ENCODE peak calls at places on chromosomes 5 and 9, in nine cellular contexts. W is testis, T is cardiac fibroblast, F is brain microvascular endothelial cell, E is heart right ventricle, B is fibroblast of pulmonary artery, Y is BE2C, O is NT2/D1, N is endodermal cell. V is an unnamed sample.

GRCh38 chr9:34513567-34514214 is 9.1 kb downstream of the ENHO start:
- DNase-seq in W (peak; percentile 77), T (peak; percentile 39), F (no peak), E (no peak), B (peak; percentile 8), Y (peak; percentile 58), O (peak; percentile 85), N (peak; percentile 88), V (peak; percentile 91)

GRCh38 chr5:159877894-159878448 is 38.3 kb upstream of the ADRA1B start:
- DNase-seq in W (peak; percentile 74), T (peak; percentile 89), F (no peak), E (peak; percentile 51), B (peak; percentile 80), Y (no peak), O (no peak), N (peak; percentile 46), V (no peak)

GRCh38 chr9:101527066-101527465 is 6.6 kb upstream of the RNF20 start:
- DNase-seq in W (no peak), T (no peak), F (peak; percentile 25), E (no peak), B (no peak), Y (no peak), O (no peak), N (no peak), V (no peak)

GRCh38 chr5:116300016-116300601 is 215.3 kb downstream of the COMMD10 start:
- DNase-seq in W (no peak), T (no peak), F (no peak), E (no peak), B (peak; percentile 26), Y (no peak), O (no peak), N (no peak), V (no peak)

GRCh38 chr5:41268894-41269293 is 55.6 kb upstream of the C6 start:
- DNase-seq in W (no peak), T (no peak), F (no peak), E (no peak), B (no peak), Y (no peak), O (no peak), N (no peak), V (no peak)

GRCh38 chr9:111482656-111483418 is 1.3 kb downstream of the ECPAS start:
- DNase-seq in W (peak; percentile 89), T (peak; percentile 74), F (peak; percentile 55), E (peak; percentile 75), B (peak; percentile 62), Y (peak; percentile 61), O (peak; percentile 46), N (peak; percentile 91), V (peak; percentile 48)

GRCh38 chr5:136446565-136446964 is 81.2 kb upstream of the TRPC7 start:
- DNase-seq in W (no peak), T (no peak), F (no peak), E (no peak), B (no peak), Y (no peak), O (no peak), N (no peak), V (peak; percentile 8)

GRCh38 chr9:133991964-133992779 is at the start of gene VAV2:
- DNase-seq in W (peak; percentile 50), T (peak; percentile 69), F (no peak), E (peak; percentile 75), B (peak; percentile 54), Y (peak; percentile 72), O (no peak), N (peak; percentile 83), V (peak; percentile 68)

GRCh38 chr5:172816887-172817418 is 17.1 kb upstream of the ERGIC1 start:
- DNase-seq in W (no peak), T (peak; percentile 52), F (peak; percentile 89), E (no peak), B (peak; percentile 65), Y (peak; percentile 26), O (no peak), N (peak; percentile 48), V (no peak)

GRCh38 chr5:147887026-147887627 is 8.6 kb downstream of the SCGB3A2 start:
- DNase-seq in W (peak; percentile 16), T (peak; percentile 46), F (peak; percentile 27), E (no peak), B (peak; percentile 63), Y (peak; percentile 23), O (peak; percentile 20), N (peak; percentile 63), V (peak; percentile 29)

GRCh38 chr9:21684831-21685362 is 117.5 kb upstream of the MTAP start:
- DNase-seq in W (no peak), T (peak; percentile 62), F (peak; percentile 79), E (no peak), B (peak; percentile 79), Y (no peak), O (no peak), N (no peak), V (no peak)

GRCh38 chr5:141382469-141383294 is at the start of gene PCDHGA7:
- DNase-seq in W (no peak), T (peak; percentile 48), F (peak; percentile 32), E (no peak), B (peak; percentile 70), Y (no peak), O (no peak), N (no peak), V (no peak)

GRCh38 chr9:24413651-24414050 is 132.0 kb downstream of the IZUMO3 start:
- DNase-seq in W (no peak), T (peak; percentile 10), F (no peak), E (no peak), B (peak; percentile 44), Y (no peak), O (no peak), N (no peak), V (no peak)

GRCh38 chr9:92960561-92961290 is 13.4 kb downstream of the FGD3 start:
- DNase-seq in W (no peak), T (no peak), F (no peak), E (no peak), B (no peak), Y (no peak), O (no peak), N (no peak), V (no peak)

GRCh38 chr5:1375871-1376850 is 31.3 kb upstream of the CLPTM1L start:
- DNase-seq in W (no peak), T (no peak), F (no peak), E (no peak), B (no peak), Y (no peak), O (no peak), N (no peak), V (no peak)

GRCh38 chr9:13934411-13934810 is 379.5 kb downstream of the NFIB start:
- DNase-seq in W (no peak), T (no peak), F (no peak), E (no peak), B (no peak), Y (no peak), O (no peak), N (no peak), V (no peak)

GRCh38 chr5:179974946-179975712 is 67.4 kb upstream of the TBC1D9B start:
- DNase-seq in W (peak; percentile 54), T (peak; percentile 32), F (no peak), E (peak; percentile 21), B (peak; percentile 34), Y (peak; percentile 71), O (no peak), N (peak; percentile 87), V (peak; percentile 52)

DNA sequence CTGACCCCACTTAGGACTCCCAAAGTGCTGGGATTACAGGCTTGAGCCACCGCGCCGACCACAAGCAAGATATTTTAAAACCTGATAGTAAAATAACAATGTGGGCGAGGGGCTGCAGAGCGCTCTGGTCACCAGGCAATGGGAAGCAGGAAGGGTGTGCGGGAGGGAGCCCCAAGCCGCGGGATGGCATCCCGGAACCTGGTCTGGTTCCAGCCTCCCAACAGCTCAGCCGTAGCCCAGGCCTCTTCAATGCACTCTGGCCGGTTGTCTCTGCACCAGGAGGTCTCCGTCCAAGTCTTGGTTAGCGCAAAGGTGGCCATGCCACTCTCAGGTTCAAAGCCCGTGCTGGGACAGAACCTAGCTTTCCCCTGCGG is 694 bp upstream of the UAP1L1 start:
- DNase-seq in W (no peak), T (no peak), F (no peak), E (no peak), B (no peak), Y (no peak), O (no peak), N (no peak), V (no peak)
- H3K4me3 ChIP-seq in W (peak overlapping the region; percentile 43), T (peak overlapping the region; percentile 36), F (peak overlapping the region; percentile 70), E (no peak overlapping the region), B (peak overlapping the region; percentile 30), Y (peak overlapping the region; percentile 33), O (peak overlapping the region; percentile 22), N (no peak overlapping the region), V (peak overlapping the region; percentile 59)

GRCh38 chr5:42989198-42989597 is 50.9 kb downstream of the ANXA2R start:
- DNase-seq in W (no peak), T (no peak), F (no peak), E (no peak), B (no peak), Y (no peak), O (no peak), N (no peak), V (no peak)
- H3K4me3 ChIP-seq in W (no peak overlapping the region), T (no peak overlapping the region), F (peak overlapping the region; percentile 18), E (no peak overlapping the region), B (peak overlapping the region; percentile 34), Y (no peak overlapping the region), O (no peak overlapping the region), N (no peak overlapping the region), V (peak overlapping the region; percentile 50)

DNA sequence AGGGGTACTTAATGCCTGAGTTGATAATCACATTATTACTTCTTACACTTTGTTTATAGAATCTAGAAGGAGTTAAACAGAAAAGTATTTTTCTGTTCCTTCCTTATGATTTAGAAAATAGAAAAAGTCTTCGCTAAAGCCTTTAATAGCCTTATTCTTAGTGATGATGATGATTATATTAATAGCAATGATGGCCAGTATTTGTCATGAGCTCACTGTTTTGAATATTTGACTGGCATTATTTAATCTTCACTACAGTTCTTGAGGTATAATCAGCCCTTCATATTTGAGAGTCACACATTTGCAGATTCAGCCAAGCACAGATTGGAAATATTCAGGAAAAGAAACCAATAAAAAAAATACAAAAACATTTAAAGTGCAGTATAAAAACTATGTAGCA is 23.3 kb downstream of the NIPBL start:
- DNase-seq in W (no peak), T (no peak), F (no peak), E (no peak), B (no peak), Y (no peak), O (no peak), N (no peak), V (no peak)
- H3K4me3 ChIP-seq in W (no peak overlapping the region), T (no peak overlapping the region), F (no peak overlapping the region), E (no peak overlapping the region), B (no peak overlapping the region), Y (no peak overlapping the region), O (no peak overlapping the region), N (no peak overlapping the region), V (no peak overlapping the region)

GRCh38 chr9:74666625-74667316 is 169.6 kb downstream of the RORB start:
- DNase-seq in W (no peak), T (peak; percentile 39), F (no peak), E (no peak), B (peak; percentile 1), Y (no peak), O (no peak), N (no peak), V (no peak)

GRCh38 chr9:74674077-74674476 is 176.9 kb downstream of the RORB start:
- DNase-seq in W (no peak), T (no peak), F (no peak), E (no peak), B (no peak), Y (no peak), O (no peak), N (no peak), V (no peak)

DNA sequence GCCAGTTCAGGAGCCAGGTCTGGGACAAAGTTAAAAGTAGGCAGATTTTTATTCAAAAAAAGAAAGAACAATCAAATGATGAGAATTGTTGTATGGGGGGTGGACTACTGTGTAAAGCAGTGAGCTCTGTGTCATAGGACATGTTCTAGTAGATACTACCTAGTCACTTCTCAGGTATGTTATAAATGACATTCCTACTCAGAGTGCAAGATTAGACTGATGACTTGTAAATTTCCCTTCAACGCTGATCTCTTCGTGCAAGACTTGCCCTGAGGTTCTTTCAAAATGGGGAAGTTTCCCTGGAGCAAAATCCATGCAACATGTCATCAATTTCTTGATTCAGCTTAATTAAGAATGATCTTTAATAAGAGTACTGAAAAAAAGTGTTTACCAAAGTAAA is 175.1 kb downstream of the RORB start:
- DNase-seq in W (no peak), T (no peak), F (no peak), E (no peak), B (no peak), Y (no peak), O (no peak), N (no peak), V (no peak)
- H3K4me3 ChIP-seq in W (no peak overlapping the region), T (no peak overlapping the region), F (no peak overlapping the region), E (no peak overlapping the region), B (no peak overlapping the region), Y (no peak overlapping the region), O (no peak overlapping the region), N (no peak overlapping the region), V (no peak overlapping the region)